ENCODE peak calls at places on chromosome X, in eight cellular contexts. Z, R, L, S, M, V, A and F are unnamed samples.

GRCh38 chrX:94932278-94932965 is 1258.4 kb downstream of the FAM133A start:
- DNase-seq in R (no peak), M (no peak), S (no peak), L (no peak), V (no peak), Z (no peak), A (no peak), F (no peak)

GRCh38 chrX:131288738-131289511 is at the start of gene IGSF1:
- DNase-seq in S (peak), Z (no peak), A (no peak), L (peak), V (peak), R (peak), M (no peak), F (no peak)

GRCh38 chrX:11408111-11408405 is 114.8 kb downstream of the AMELX start:
- DNase-seq in R (no peak), S (no peak), V (no peak), M (no peak), Z (no peak), L (no peak), A (no peak), F (no peak)

GRCh38 chrX:10634681-10635161 is 14.3 kb upstream of the MID1 start:
- DNase-seq in V (peak), R (no peak), L (no peak), S (peak), A (no peak), Z (peak), M (no peak), F (no peak)

GRCh38 chrX:68196939-68197791 is 236.1 kb downstream of the OPHN1 start:
- DNase-seq in A (peak), Z (peak), L (peak), M (peak), R (peak), S (peak), V (peak), F (peak)

GRCh38 chrX:71660562-71661416 is 6.6 kb upstream of the LOC101059915 start:
- DNase-seq in S (no peak), V (no peak), Z (no peak), A (no peak), M (no peak), R (no peak), L (no peak), F (no peak)

GRCh38 chrX:4150259-4150658 is 436.8 kb upstream of the PRKX start:
- DNase-seq in S (no peak), Z (no peak), R (no peak), A (no peak), M (no peak), V (no peak), L (no peak), F (no peak)

GRCh38 chrX:108464604-108465003 is 25.0 kb downstream of the COL4A5 start:
- DNase-seq in S (peak), Z (peak), M (no peak), R (no peak), V (peak), L (no peak), A (no peak), F (no peak)

GRCh38 chrX:150012647-150013046 is 74.4 kb upstream of the EOLA2 start:
- DNase-seq in R (no peak), S (peak), L (no peak), V (peak), M (no peak), Z (no peak), A (no peak), F (no peak)

GRCh38 chrX:151596282-151596681 is 32.8 kb downstream of the PASD1 start:
- DNase-seq in R (no peak), S (no peak), M (no peak), Z (no peak), V (no peak), L (no peak), A (no peak), F (no peak)

GRCh38 chrX:83508006-83508405 is at the start of gene POU3F4:
- DNase-seq in A (no peak), Z (no peak), V (peak), S (no peak), M (no peak), R (no peak), L (peak), F (no peak)

GRCh38 chrX:80098038-80098437 is 83.5 kb downstream of the TBX22 start:
- DNase-seq in S (no peak), M (no peak), V (no peak), Z (no peak), A (no peak), L (no peak), R (no peak), F (no peak)

GRCh38 chrX:20442597-20442996 is 175.9 kb upstream of the RPS6KA3 start:
- DNase-seq in L (peak), M (peak), R (peak), A (peak), V (peak), S (peak), Z (peak), F (peak)

GRCh38 chrX:45434231-45434630 is 233.6 kb upstream of the DIPK2B start:
- DNase-seq in M (no peak), A (no peak), L (no peak), V (no peak), S (no peak), Z (no peak), R (no peak), F (no peak)

GRCh38 chrX:72258174-72258573 is 18.9 kb downstream of the RPS4X start:
- DNase-seq in Z (peak), V (peak), L (no peak), A (no peak), R (no peak), S (peak), M (no peak), F (no peak)

GRCh38 chrX:140507982-140508305 is 3.1 kb upstream of the SOX3 start:
- DNase-seq in Z (no peak), L (peak), R (no peak), S (no peak), M (no peak), A (no peak), V (no peak), F (no peak)

GRCh38 chrX:111035991-111036390 is 60.0 kb upstream of the PAK3 start:
- DNase-seq in M (no peak), R (no peak), Z (no peak), S (no peak), L (no peak), V (no peak), A (no peak), F (no peak)

GRCh38 chrX:14406225-14406624 is 123.1 kb upstream of the GLRA2 start:
- DNase-seq in L (no peak), M (no peak), V (no peak), S (no peak), A (no peak), R (no peak), Z (no peak), F (no peak)

GRCh38 chrX:119686087-119686639 is 6.8 kb downstream of the SEPTIN6 start:
- DNase-seq in M (no peak), S (no peak), A (peak), L (peak), V (no peak), Z (no peak), R (no peak), F (peak)

GRCh38 chrX:109839694-109840358 is 106.8 kb upstream of the ACSL4 start:
- DNase-seq in V (peak), M (no peak), R (no peak), L (peak), Z (no peak), S (peak), A (no peak), F (no peak)

GRCh38 chrX:68732906-68733493 is 85.5 kb downstream of the STARD8 start:
- DNase-seq in M (peak), S (peak), V (peak), A (peak), R (peak), L (peak), Z (peak), F (peak)

GRCh38 chrX:154021131-154021611 is 1.5 kb upstream of the IRAK1 start:
- DNase-seq in R (no peak), V (peak), A (no peak), Z (no peak), M (peak), L (no peak), S (peak), F (no peak)

GRCh38 chrX:100625985-100626491 is 10.6 kb downstream of the TSPAN6 start:
- DNase-seq in L (no peak), S (no peak), R (no peak), V (peak), A (peak), Z (no peak), M (no peak), F (peak)

GRCh38 chrX:100659431-100660137 is 15.6 kb downstream of the SRPX2 start:
- DNase-seq in V (no peak), M (no peak), Z (no peak), S (no peak), R (no peak), L (no peak), A (no peak), F (no peak)

GRCh38 chrX:144801786-144802185 is 445.5 kb upstream of the SPANXN1 start:
- DNase-seq in R (no peak), S (peak), V (no peak), L (no peak), M (no peak), A (no peak), Z (no peak), F (no peak)